ENCODE peak calls at places on chromosome 5, in four cellular contexts. A is K562, G is IMR-90, B is H9. R is an unnamed sample. For H3K27me3, the result is how much of the 10 kb centered on the place peaks cover.

GRCh38 chr5:135332519-135333150 is 66.4 kb downstream of the MACROH2A1 start:
- DNase-seq in A (peak), G (peak), B (no peak), R (no peak)

GRCh38 chr5:74851684-74852353 is 14.4 kb downstream of the FAM169A start:
- DNase-seq in A (no peak), G (peak), B (no peak), R (no peak)

GRCh38 chr5:2995667-2996066 is 244.2 kb upstream of the IRX2 start:
- DNase-seq in A (no peak), G (no peak), B (no peak), R (no peak)

GRCh38 chr5:152505442-152506042 is 100.5 kb upstream of the NMUR2 start:
- DNase-seq in A (peak), G (peak), B (peak), R (peak)

GRCh38 chr5:90534922-90535321 is 5.5 kb upstream of the LYSMD3 start:
- DNase-seq in A (no peak), G (no peak), B (no peak), R (no peak)

GRCh38 chr5:6729400-6730310 is 16.4 kb downstream of the TENT4A start:
- DNase-seq in A (no peak), G (no peak), B (no peak), R (no peak)

GRCh38 chr5:149445739-149446369 is 66.8 kb upstream of the IL17B start:
- DNase-seq in A (peak), G (peak), B (no peak), R (peak)

GRCh38 chr5:3741372-3741770 is 145.7 kb downstream of the IRX1 start:
- DNase-seq in A (no peak), G (no peak), B (no peak), R (no peak)

GRCh38 chr5:38316544-38317224 is 58.3 kb downstream of the EGFLAM start:
- DNase-seq in A (no peak), G (peak), B (no peak), R (no peak)

GRCh38 chr5:102747386-102748166 is 7.5 kb upstream of the PAM start:
- DNase-seq in A (no peak), G (no peak), B (no peak), R (peak)

GRCh38 chr5:175649967-175650366 is 7.9 kb upstream of the HRH2 start:
- DNase-seq in A (no peak), G (no peak), B (no peak), R (no peak)

GRCh38 chr5:81313686-81314085 is 12.3 kb downstream of the ZCCHC9 start:
- DNase-seq in A (no peak), G (peak), B (no peak), R (no peak)

GRCh38 chr5:174755103-174755502 is 30.7 kb downstream of the MSX2 start:
- DNase-seq in A (no peak), G (peak), B (no peak), R (no peak)

GRCh38 chr5:120535900-120536299 is 71.8 kb downstream of the PRR16 start:
- DNase-seq in A (no peak), G (peak), B (no peak), R (no peak)

GRCh38 chr5:179805529-179806249 is 977 bp downstream of the MGAT4B start:
- DNase-seq in A (peak), G (no peak), B (peak), R (peak)

GRCh38 chr5:82467006-82467561 is 188.9 kb upstream of the RPS23 start:
- DNase-seq in A (peak), G (no peak), B (no peak), R (no peak)

GRCh38 chr5:156094001-156094400 is 233.0 kb upstream of the SGCD start:
- DNase-seq in A (no peak), G (peak), B (peak), R (peak)

GRCh38 chr5:9316041-9316440 is 229.8 kb downstream of the SEMA5A start:
- DNase-seq in A (no peak), G (no peak), B (no peak), R (no peak)

GRCh38 chr5:65268520-65268919 is 213.2 kb downstream of the ADAMTS6 start:
- DNase-seq in A (no peak), G (no peak), B (no peak), R (no peak)

GRCh38 chr5:167908596-167908995 is 382.8 kb upstream of the WWC1 start:
- DNase-seq in A (no peak), G (no peak), B (no peak), R (no peak)

GRCh38 chr5:10091701-10092100 is 158.0 kb downstream of the ATPSCKMT start:
- DNase-seq in A (no peak), G (no peak), B (peak), R (no peak)

GRCh38 chr5:1877434-1878049 is 5.2 kb downstream of the IRX4 start:
- DNase-seq in A (no peak), G (no peak), B (peak), R (peak)

GRCh38 chr5:1875481-1875842 is 7.3 kb downstream of the IRX4 start:
- DNase-seq in A (no peak), G (no peak), B (no peak), R (peak)

GRCh38 chr5:1878050-1878849 is 4.5 kb downstream of the IRX4 start:
- DNase-seq in A (no peak), G (no peak), B (peak), R (peak)

GRCh38 chr5:1875843-1876671 is 6.7 kb downstream of the IRX4 start:
- DNase-seq in A (no peak), G (no peak), B (no peak), R (peak)

DNA sequence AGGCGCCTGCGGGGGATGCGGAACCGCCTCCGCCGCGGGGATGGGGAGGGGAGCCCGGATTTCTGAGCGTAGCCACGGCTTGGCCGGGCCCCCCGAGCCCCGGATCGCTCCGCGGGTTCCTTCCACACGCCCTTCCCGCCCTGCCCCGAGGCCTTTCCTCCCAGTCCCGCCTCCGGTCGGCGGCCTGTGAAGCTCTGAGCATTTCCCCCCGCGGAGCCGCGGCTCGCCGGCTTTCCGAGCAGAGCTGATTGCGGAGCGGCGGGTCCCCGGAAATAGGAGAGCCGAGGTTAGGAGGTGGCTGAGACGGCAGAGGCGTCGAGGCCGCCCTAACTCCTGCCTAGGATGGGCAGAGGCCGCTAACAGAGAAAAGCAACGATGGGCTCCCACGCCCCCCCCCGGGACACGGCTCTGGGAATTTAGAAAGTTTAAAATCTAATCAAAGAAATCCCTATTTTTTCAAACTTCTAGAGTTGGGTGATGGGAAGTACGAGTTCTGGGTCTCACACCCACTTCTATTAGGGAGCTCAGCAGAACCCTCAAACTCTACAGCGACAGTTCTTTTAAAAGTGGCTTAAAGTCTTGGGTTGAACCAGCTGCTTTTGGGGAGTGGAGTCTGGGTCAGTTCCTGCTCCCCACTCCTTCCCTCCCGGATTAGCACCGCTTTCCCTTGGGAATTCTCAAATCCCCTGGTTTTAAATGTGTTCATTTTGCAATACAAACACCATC is 5.9 kb downstream of the IRX4 start:
- DNase-seq in A (no peak), G (no peak), B (no peak), R (no peak)
- H3K27me3 ChIP-seq in A (under half), G (half or more), B (half or more), R (half or more)

DNA sequence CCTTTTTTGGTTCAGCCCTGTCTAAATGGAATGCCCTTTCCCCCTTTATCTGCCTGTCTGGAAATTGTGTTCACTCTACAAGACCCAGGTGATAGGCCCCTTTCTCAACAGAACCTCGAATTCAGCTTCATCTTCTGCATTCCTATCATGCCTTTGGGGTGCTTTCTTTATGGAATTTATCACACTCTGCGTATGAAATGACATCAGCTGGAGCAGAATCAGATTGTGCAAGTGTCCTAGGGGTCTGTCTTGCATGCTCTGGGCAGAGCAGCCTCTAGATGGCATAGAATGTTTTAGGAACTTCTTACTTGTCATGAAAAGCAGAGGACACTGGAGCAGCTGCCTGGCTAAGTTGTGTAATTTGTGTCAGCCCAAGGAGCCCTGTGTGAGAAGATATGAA is 84.9 kb downstream of the ISL1 start:
- DNase-seq in A (no peak), G (no peak), B (no peak), R (no peak)
- TF ChIP-seq CTCF in A (no peak), G (no peak), B (peak), R (peak)

GRCh38 chr5:14168793-14169262 is 25.7 kb downstream of the TRIO start:
- DNase-seq in A (no peak), G (no peak), B (no peak), R (no peak)
- H3K9ac ChIP-seq in A (no peak), G (no peak), B (no peak), R (no peak)

GRCh38 chr5:115429345-115429940 is 115.1 kb downstream of the FEM1C start:
- DNase-seq in A (no peak), G (no peak), B (no peak), R (no peak)
- H3K27me3 ChIP-seq in A (under half), G (under half), B (under half), R (half or more)

GRCh38 chr5:154205441-154206117 is 15.0 kb downstream of the GALNT10 start:
- DNase-seq in A (no peak), G (peak), B (no peak), R (no peak)
- TF ChIP-seq CTCF in A (no peak), G (no peak), B (no peak), R (no peak)

GRCh38 chr5:109862301-109862700 is 172.6 kb downstream of the MAN2A1 start:
- DNase-seq in A (no peak), G (no peak), B (no peak), R (no peak)

GRCh38 chr5:109859537-109859936 is 169.8 kb downstream of the MAN2A1 start:
- DNase-seq in A (no peak), G (peak), B (no peak), R (no peak)

GRCh38 chr5:109855056-109855455 is 165.3 kb downstream of the MAN2A1 start:
- DNase-seq in A (no peak), G (no peak), B (no peak), R (no peak)

GRCh38 chr5:109853362-109853761 is 163.6 kb downstream of the MAN2A1 start:
- DNase-seq in A (no peak), G (no peak), B (no peak), R (no peak)

GRCh38 chr5:109857405-109858031 is 167.8 kb downstream of the MAN2A1 start:
- DNase-seq in A (no peak), G (no peak), B (no peak), R (no peak)
- H3K9ac ChIP-seq in A (no peak), G (no peak), B (no peak), R (no peak)

DNA sequence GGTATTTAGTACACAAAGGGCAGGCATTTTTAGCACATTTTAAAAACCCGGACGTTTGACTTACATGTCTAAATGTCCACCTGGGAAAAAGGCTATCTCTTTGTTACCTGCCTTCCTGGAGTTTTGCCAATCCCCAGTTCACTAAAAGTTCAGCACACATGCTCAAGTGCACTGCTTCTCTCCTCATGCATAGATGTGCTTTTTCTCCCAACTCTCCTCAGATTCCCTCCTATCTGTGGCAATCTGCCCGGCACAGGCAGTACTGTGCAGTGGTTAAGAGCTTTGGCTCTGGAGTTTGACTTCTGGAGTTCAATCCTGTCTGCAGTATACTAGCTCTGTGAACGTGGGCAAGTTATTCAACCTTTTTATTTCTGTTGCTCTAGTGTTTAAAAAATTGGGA is 8.3 kb upstream of the CCNO start:
- DNase-seq in A (peak), G (no peak), B (no peak), R (no peak)
- H3K27me3 ChIP-seq in A (under half), G (under half), B (under half), R (under half)

R was measured in endodermal cell.